ENCODE peak calls at places on chromosomes 12 and 14, in five cellular contexts. B, Y, U, O and R are unnamed samples. For H3K27me3, the result is how much of the 10 kb centered on the place peaks cover.

GRCh38 chr14:39229222-39229543 is 4.5 kb upstream of the MIA2 start:
- DNase-seq in B (no peak), Y (no peak), U (no peak), O (no peak), R (no peak)

GRCh38 chr12:90449611-90450010 is 505.4 kb downstream of the CCER1 start:
- DNase-seq in B (no peak), Y (no peak), U (no peak), O (no peak), R (no peak)

GRCh38 chr14:69351385-69351784 is 46.7 kb downstream of the ERH start:
- DNase-seq in B (no peak), Y (no peak), U (no peak), O (no peak), R (no peak)

GRCh38 chr12:113231275-113232231 is 10.3 kb downstream of the TPCN1 start:
- DNase-seq in B (no peak), Y (no peak), U (no peak), O (peak), R (no peak)

GRCh38 chr14:100369019-100369418 is 45.9 kb downstream of the SLC25A47 start:
- DNase-seq in B (no peak), Y (no peak), U (no peak), O (no peak), R (no peak)

GRCh38 chr12:10310926-10311705 is 3.4 kb downstream of the KLRD1 start:
- DNase-seq in B (no peak), Y (no peak), U (no peak), O (no peak), R (no peak)

GRCh38 chr14:101584049-101584859 is 23.0 kb downstream of the DIO3 start:
- DNase-seq in B (no peak), Y (no peak), U (peak), O (peak), R (no peak)

GRCh38 chr12:89999699-90000505 is 291.3 kb upstream of the ATP2B1 start:
- DNase-seq in B (no peak), Y (no peak), U (no peak), O (no peak), R (no peak)

GRCh38 chr12:93100610-93101009 is 171.5 kb upstream of the EEA1 start:
- DNase-seq in B (no peak), Y (no peak), U (no peak), O (no peak), R (no peak)

GRCh38 chr14:31510222-31510621 is 22.4 kb upstream of the GPR33 start:
- DNase-seq in B (no peak), Y (no peak), U (no peak), O (no peak), R (no peak)

GRCh38 chr12:70598467-70599194 is 38.6 kb downstream of the PTPRB start:
- DNase-seq in B (no peak), Y (no peak), U (no peak), O (no peak), R (no peak)

GRCh38 chr12:62698701-62699101 is 232.1 kb downstream of the MON2 start:
- DNase-seq in B (no peak), Y (no peak), U (no peak), O (no peak), R (no peak)

GRCh38 chr12:23525450-23526072 is 423.9 kb downstream of the SOX5 start:
- DNase-seq in B (no peak), Y (no peak), U (no peak), O (no peak), R (no peak)

GRCh38 chr14:23882884-23883283 is 70.7 kb upstream of the DHRS4 start:
- DNase-seq in B (no peak), Y (no peak), U (no peak), O (no peak), R (no peak)

GRCh38 chr12:53217049-53217929 is 10.2 kb upstream of the ITGB7 start:
- DNase-seq in B (peak), Y (no peak), U (no peak), O (peak), R (no peak)

GRCh38 chr12:91574391-91574790 is 391.8 kb upstream of the DCN start:
- DNase-seq in B (no peak), Y (no peak), U (no peak), O (no peak), R (no peak)

GRCh38 chr14:85263916-85264315 is 266.0 kb upstream of the FLRT2 start:
- DNase-seq in B (no peak), Y (no peak), U (no peak), O (no peak), R (no peak)

GRCh38 chr14:23352506-23353432 is at the start of gene SLC22A17:
- DNase-seq in B (peak), Y (no peak), U (peak), O (no peak), R (peak)

GRCh38 chr14:25150934-25151790 is 101.2 kb upstream of the STXBP6 start:
- DNase-seq in B (no peak), Y (peak), U (no peak), O (no peak), R (no peak)

GRCh38 chr14:68047910-68048309 is 228.3 kb downstream of the RAD51B start:
- DNase-seq in B (no peak), Y (no peak), U (no peak), O (no peak), R (no peak)

GRCh38 chr14:21940887-21941855 is 267.6 kb upstream of the OR4E1 start:
- DNase-seq in B (no peak), Y (no peak), U (no peak), O (no peak), R (peak)

GRCh38 chr14:72433511-72433910 is 460.4 kb downstream of the DPF3 start:
- DNase-seq in B (no peak), Y (no peak), U (no peak), O (no peak), R (no peak)

GRCh38 chr14:69323266-69323966 is 63.5 kb downstream of the GALNT16 start:
- DNase-seq in B (no peak), Y (no peak), U (no peak), O (no peak), R (no peak)

GRCh38 chr14:70567791-70568190 is 32.7 kb downstream of the MED6 start:
- DNase-seq in B (no peak), Y (no peak), U (no peak), O (no peak), R (no peak)

GRCh38 chr14:106459971-106460730 is 933.8 kb downstream of the TMEM121 start:
- DNase-seq in B (no peak), Y (no peak), U (no peak), O (no peak), R (peak)

GRCh38 chr12:126976574-126976973 is 1290.4 kb upstream of the TMEM132C start:
- DNase-seq in B (no peak), Y (no peak), U (no peak), O (no peak), R (no peak)

GRCh38 chr14:95394981-95395737 is 75.5 kb upstream of the CLMN start:
- DNase-seq in B (no peak), Y (no peak), U (no peak), O (peak), R (no peak)

GRCh38 chr12:89245090-89245489 is 107.2 kb downstream of the DUSP6 start:
- DNase-seq in B (no peak), Y (no peak), U (no peak), O (no peak), R (peak)

GRCh38 chr14:76109087-76109880 is 42.4 kb upstream of the GPATCH2L start:
- DNase-seq in B (no peak), Y (no peak), U (no peak), O (peak), R (no peak)

GRCh38 chr14:28157289-28157869 is 609.2 kb upstream of the FOXG1 start:
- DNase-seq in B (no peak), Y (no peak), U (no peak), O (no peak), R (no peak)

GRCh38 chr12:109844091-109844490 is 10.9 kb upstream of the TRPV4 start:
- DNase-seq in B (no peak), Y (no peak), U (no peak), O (no peak), R (no peak)

GRCh38 chr12:32027684-32028355 is 68.6 kb downstream of the RESF1 start:
- DNase-seq in B (no peak), Y (no peak), U (no peak), O (no peak), R (no peak)

GRCh38 chr12:65891219-65891618 is 66.9 kb downstream of the HMGA2 start:
- DNase-seq in B (no peak), Y (no peak), U (no peak), O (no peak), R (no peak)

GRCh38 chr12:95721320-95721719 is 69.2 kb downstream of the NTN4 start:
- DNase-seq in B (no peak), Y (no peak), U (no peak), O (no peak), R (no peak)

DNA sequence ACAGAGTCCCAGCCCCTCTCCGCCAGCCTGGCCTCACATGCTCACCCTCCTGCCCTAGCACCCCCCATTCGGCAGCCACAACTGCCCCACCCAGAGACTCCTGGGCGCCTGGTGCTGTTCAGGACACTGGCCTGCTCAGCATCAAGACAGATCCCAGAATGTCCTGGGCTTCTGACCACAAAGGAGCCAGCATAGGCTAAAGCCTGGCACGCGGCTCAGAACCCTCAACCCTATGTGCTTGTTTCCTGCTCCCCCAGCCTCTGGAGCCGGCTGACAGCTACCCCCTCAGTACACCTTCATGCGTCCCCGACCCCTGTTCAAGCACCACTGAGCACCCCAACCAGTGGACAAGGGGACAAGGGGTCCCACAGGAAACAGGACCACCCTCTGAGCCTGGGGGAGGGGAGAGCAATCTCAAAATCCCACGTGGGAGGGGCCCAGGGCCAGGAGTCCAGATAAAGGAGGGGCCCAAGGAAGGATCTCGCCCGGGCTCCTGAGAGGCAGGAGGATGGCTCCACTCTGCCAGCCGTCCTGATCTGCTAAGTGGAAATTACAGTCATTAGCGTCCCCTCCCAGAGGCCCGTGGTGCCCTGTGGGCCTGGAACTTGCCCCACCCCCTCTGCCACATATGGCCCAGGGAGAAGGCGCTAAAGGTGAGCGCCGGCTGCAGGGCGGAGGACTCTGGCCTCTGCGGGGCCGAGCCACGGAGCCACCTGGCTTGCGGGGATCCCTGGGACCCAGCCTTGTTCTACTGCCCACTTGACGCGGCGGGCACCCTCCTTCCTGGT is 27.1 kb upstream of the GPR132 start:
- DNase-seq in B (no peak), Y (no peak), U (peak), O (no peak), R (no peak)
- H3K27ac ChIP-seq in B (peak), Y (no peak), U (peak), O (peak), R (peak)

GRCh38 chr14:61203059-61203753 is 77.9 kb downstream of the TMEM30B start:
- DNase-seq in B (no peak), Y (no peak), U (no peak), O (peak), R (no peak)
- H3K27me3 ChIP-seq in B (under half), Y (under half), U (under half), O (under half), R (under half)

GRCh38 chr12:116466536-116466935 is 92.6 kb upstream of the MAP1LC3B2 start:
- DNase-seq in B (no peak), Y (no peak), U (no peak), O (no peak), R (no peak)
- TF ChIP-seq CTCF in B (no peak), Y (no peak), U (no peak), O (no peak), R (no peak)

GRCh38 chr14:36423430-36423829 is 96.6 kb downstream of the NKX2-1 start:
- DNase-seq in B (no peak), Y (no peak), U (no peak), O (no peak), R (no peak)
- H3K27ac ChIP-seq in B (no peak), Y (no peak), U (no peak), O (peak), R (no peak)